ENCODE peak calls at places on chromosomes 1 and 21, in seven cellular contexts. Q is glomerular endothelial cell, U is T follicular helper cell, W is uterus, X is kidney tubule cell, H is H7, Z is NCI-H2081. N is an unnamed sample.

GRCh38 chr1:193558491-193559028 is 372.1 kb upstream of the B3GALT2 start:
- DNase-seq in Q (peak), U (no peak), W (peak), X (peak), H (no peak), Z (no peak), N (no peak)

GRCh38 chr1:227316941-227317540 is 1.3 kb downstream of the CDC42BPA start:
- DNase-seq in Q (no peak), U (no peak), W (no peak), X (peak), H (no peak), Z (peak), N (no peak)

GRCh38 chr1:223776075-223776814 is 63.9 kb downstream of the CAPN2 start:
- DNase-seq in Q (peak), U (no peak), W (no peak), X (peak), H (no peak), Z (no peak), N (no peak)

GRCh38 chr21:41695513-41695912 is 71.3 kb downstream of the RIPK4 start:
- DNase-seq in Q (no peak), U (no peak), W (no peak), X (no peak), H (no peak), Z (no peak), N (no peak)

GRCh38 chr1:223216482-223217205 is 73.6 kb upstream of the TLR5 start:
- DNase-seq in Q (no peak), U (no peak), W (no peak), X (no peak), H (no peak), Z (peak), N (no peak)

GRCh38 chr1:242454262-242455051 is 70.0 kb downstream of the PLD5 start:
- DNase-seq in Q (no peak), U (no peak), W (no peak), X (peak), H (peak), Z (peak), N (no peak)

GRCh38 chr1:167805041-167805556 is 83.3 kb downstream of the MPZL1 start:
- DNase-seq in Q (no peak), U (no peak), W (no peak), X (no peak), H (no peak), Z (no peak), N (no peak)

GRCh38 chr1:65939636-65940035 is 146.9 kb downstream of the PDE4B start:
- DNase-seq in Q (no peak), U (no peak), W (no peak), X (no peak), H (no peak), Z (no peak), N (no peak)

GRCh38 chr1:41866285-41866684 is 52.4 kb downstream of the HIVEP3 start:
- DNase-seq in Q (no peak), U (no peak), W (no peak), X (no peak), H (no peak), Z (no peak), N (no peak)

GRCh38 chr1:175555266-175555665 is 188.1 kb downstream of the TNR start:
- DNase-seq in Q (no peak), U (no peak), W (no peak), X (peak), H (no peak), Z (no peak), N (no peak)